ENCODE peak calls at places on chromosome 17, in six cellular contexts. N is mammary epithelial cell, D is H9, Q is PC-3, T is Karpas-422, L is endothelial cell of umbilical vein. K is an unnamed sample.

GRCh38 chr17:45131616-45132301 is 556 bp downstream of the PLCD3 start:
- DNase-seq in N (peak; percentile 51), D (peak; percentile 85), Q (peak; percentile 59), T (peak; percentile 73), L (peak; percentile 49), K (no peak)

GRCh38 chr17:57619061-57619937 is 125.8 kb downstream of the CCDC182 start:
- DNase-seq in N (no peak), D (no peak), Q (peak; percentile 29), T (no peak), L (no peak), K (peak; percentile 27)

GRCh38 chr17:55069983-55070529 is 101.5 kb downstream of the STXBP4 start:
- DNase-seq in N (no peak), D (no peak), Q (no peak), T (no peak), L (no peak), K (no peak)

GRCh38 chr17:35432176-35433074 is at the start of gene SLFN12:
- DNase-seq in N (peak; percentile 50), D (peak; percentile 64), Q (no peak), T (no peak), L (peak; percentile 96), K (peak; percentile 98)

GRCh38 chr17:29867643-29868181 is 62.3 kb downstream of the SSH2 start:
- DNase-seq in N (no peak), D (no peak), Q (peak; percentile 3), T (peak; percentile 58), L (peak; percentile 40), K (no peak)

GRCh38 chr17:10114931-10115535 is 83.4 kb downstream of the GAS7 start:
- DNase-seq in N (peak; percentile 8), D (no peak), Q (peak; percentile 46), T (peak; percentile 99), L (no peak), K (peak; percentile 98)

GRCh38 chr17:38703742-38704644 is 1.1 kb upstream of the MLLT6 start:
- DNase-seq in N (no peak), D (peak; percentile 100), Q (peak; percentile 88), T (peak; percentile 95), L (peak; percentile 21), K (no peak)

GRCh38 chr17:19398301-19399181 is 11.6 kb upstream of the MFAP4 start:
- DNase-seq in N (peak; percentile 10), D (no peak), Q (peak; percentile 79), T (no peak), L (peak; percentile 68), K (peak; percentile 19)

GRCh38 chr17:74566132-74566753 is 1.1 kb downstream of the CD300H start:
- DNase-seq in N (peak; percentile 25), D (peak; percentile 88), Q (peak; percentile 64), T (peak; percentile 78), L (peak; percentile 5), K (peak; percentile 34)

DNA sequence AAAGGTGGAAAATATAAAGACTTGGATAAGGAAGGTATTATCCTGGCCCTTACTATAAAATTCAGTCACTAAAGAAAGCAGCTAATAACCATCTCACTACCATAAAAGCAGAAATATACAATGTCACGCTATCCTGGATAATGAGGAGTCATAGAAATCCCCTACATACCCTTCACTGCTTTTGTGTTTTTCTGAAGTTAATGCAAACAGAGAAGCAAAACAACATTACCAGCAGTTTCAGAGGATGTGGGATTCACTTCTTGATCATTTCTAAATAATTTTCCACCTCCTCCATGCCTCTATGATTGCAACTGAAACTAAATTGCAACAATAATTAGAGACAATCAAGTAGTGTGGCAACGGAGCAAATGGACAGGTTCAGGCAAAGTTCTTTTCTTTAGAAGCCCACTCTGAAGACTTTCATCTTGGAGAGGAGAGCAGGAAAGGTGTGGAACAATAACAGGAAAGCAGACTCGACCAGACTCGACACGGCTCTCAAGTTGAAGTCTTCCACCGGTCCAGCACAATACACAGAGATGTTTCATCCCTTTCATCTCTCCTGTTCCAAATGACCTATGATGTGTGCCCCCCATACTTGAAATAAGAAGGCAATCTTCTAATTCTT is 10.2 kb downstream of the CYTH1 start:
- DNase-seq in N (peak; percentile 27), D (no peak), Q (no peak), T (no peak), L (peak; percentile 65), K (no peak)
- H3K9ac ChIP-seq in N (no peak overlapping the region), D (no peak overlapping the region), Q (no peak overlapping the region), T (no peak overlapping the region), L (no peak overlapping the region), K (no peak overlapping the region)

GRCh38 chr17:80941743-80942211 is 49.9 kb upstream of the CHMP6 start:
- DNase-seq in N (no peak), D (no peak), Q (no peak), T (no peak), L (no peak), K (peak; percentile 47)

GRCh38 chr17:80943346-80944145 is 48.1 kb upstream of the CHMP6 start:
- DNase-seq in N (no peak), D (no peak), Q (no peak), T (no peak), L (no peak), K (no peak)

GRCh38 chr17:80941171-80941570 is 50.5 kb upstream of the CHMP6 start:
- DNase-seq in N (no peak), D (no peak), Q (no peak), T (no peak), L (no peak), K (no peak)

GRCh38 chr17:80944326-80944725 is 47.3 kb upstream of the CHMP6 start:
- DNase-seq in N (no peak), D (no peak), Q (no peak), T (no peak), L (no peak), K (no peak)

DNA sequence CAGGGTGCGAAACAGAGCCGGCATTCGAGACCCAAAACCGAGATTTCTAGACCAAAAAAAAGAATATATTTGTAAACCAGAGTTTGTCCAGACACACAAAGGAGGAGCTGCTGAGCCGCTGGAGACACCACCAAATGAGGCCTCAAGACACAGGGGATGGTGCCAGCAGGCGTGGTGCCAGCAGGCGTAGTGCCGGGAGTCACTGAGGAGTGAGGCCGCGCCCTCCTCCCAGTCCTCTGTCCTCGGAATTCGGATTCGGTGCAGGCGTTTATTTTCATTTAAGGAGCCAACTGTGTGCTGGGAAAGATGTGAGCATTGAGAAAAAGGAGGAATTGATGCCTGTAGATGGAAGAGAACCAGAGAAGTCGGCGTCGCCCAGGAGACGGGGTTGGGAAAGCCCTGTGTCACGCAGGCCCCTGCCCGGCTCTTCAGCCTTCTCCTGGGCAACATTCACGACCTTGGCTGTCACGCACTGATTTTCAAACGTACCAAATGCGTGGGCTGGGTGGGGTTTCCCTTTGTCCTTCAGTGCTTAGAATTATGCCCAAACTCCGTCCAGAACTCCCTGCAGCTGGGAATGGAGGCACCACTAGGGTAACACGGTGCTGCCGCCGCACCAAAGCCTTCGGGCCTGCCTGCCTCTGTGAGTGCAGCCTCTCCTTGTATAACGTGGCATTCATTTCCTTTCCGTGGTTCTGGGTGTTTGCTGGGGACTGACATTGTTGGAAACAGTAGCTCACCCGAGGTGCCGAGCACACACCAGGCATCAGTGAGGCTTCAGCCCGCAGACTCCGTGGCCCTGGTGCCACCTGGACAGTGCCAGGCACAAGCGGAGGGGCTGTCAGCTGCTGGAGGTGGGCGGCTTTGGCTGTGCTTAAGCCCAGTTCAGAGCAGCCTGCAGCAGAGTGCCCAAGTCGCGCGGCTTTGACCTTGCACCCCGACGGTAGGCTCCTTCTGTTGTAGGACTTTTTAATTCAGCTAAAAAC is 49.0 kb upstream of the CHMP6 start:
- DNase-seq in N (no peak), D (no peak), Q (no peak), T (no peak), L (no peak), K (peak; percentile 97)
- H3K9ac ChIP-seq in N (no peak overlapping the region), D (no peak overlapping the region), Q (no peak overlapping the region), T (no peak overlapping the region), L (no peak overlapping the region), K (peak overlapping the region; percentile 17)

DNA sequence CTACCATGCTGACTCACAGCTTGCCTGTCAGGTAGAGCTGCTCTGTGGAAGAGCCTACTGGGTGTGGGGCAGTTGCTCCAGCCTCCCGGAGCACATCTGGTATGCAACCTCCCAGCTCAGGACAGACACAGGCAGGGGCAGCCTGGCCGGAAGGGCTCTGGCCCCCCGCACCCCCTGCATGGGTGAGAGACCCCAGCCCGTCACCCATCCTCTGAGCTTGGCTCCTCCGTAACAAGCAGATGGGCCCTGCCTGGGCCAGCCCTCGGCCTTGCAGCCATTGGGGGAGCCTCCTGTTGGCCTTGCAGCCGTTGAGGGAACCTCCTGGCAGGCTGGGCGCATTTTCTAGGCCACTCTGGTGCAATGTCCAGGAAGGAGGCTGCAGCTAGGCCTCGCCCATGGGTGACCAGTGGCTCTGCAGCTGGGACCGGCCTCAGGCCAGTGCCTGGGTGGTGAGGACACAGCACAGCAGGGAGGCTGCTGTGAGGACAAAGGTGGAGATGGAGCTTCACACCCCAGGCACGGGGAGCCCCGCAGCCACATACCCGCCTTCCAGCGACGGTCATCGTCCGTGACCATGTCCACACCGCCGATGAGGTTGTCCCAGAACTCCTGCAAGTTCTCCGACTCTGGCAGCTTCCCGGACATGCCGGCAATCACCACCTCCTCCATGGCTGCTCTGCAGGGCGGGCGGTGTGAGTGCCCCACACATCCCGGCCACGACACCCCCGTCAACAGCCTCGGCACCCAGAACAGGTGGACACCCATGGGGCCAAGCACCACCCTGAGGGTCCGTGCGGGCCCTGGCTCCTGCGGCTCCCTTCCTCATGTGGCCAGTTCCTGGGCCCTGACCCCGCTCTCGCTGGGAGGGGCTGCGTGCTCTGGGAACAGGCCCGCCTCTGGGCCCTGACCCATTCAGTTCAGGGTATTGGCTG is 2.0 kb downstream of the FASN start:
- DNase-seq in N (peak; percentile 25), D (no peak), Q (peak; percentile 51), T (no peak), L (no peak), K (no peak)
- H3K9ac ChIP-seq in N (peak overlapping the region; percentile 50), D (peak overlapping the region; percentile 53), Q (peak overlapping the region; percentile 99), T (peak overlapping the region; percentile 100), L (peak overlapping the region; percentile 81), K (peak overlapping the region; percentile 30)

GRCh38 chr17:8409966-8410881 is 12.6 kb upstream of the RNF222 start:
- DNase-seq in N (peak; percentile 89), D (peak; percentile 95), Q (peak; percentile 84), T (peak; percentile 90), L (peak; percentile 84), K (peak; percentile 87)

GRCh38 chr17:8410882-8411238 is 13.2 kb upstream of the RNF222 start:
- DNase-seq in N (no peak), D (no peak), Q (no peak), T (no peak), L (no peak), K (no peak)

GRCh38 chr17:8412089-8412488 is 14.5 kb upstream of the RNF222 start:
- DNase-seq in N (no peak), D (no peak), Q (no peak), T (no peak), L (no peak), K (no peak)

GRCh38 chr17:8413938-8414337 is 16.3 kb upstream of the RNF222 start:
- DNase-seq in N (no peak), D (no peak), Q (no peak), T (no peak), L (no peak), K (no peak)

DNA sequence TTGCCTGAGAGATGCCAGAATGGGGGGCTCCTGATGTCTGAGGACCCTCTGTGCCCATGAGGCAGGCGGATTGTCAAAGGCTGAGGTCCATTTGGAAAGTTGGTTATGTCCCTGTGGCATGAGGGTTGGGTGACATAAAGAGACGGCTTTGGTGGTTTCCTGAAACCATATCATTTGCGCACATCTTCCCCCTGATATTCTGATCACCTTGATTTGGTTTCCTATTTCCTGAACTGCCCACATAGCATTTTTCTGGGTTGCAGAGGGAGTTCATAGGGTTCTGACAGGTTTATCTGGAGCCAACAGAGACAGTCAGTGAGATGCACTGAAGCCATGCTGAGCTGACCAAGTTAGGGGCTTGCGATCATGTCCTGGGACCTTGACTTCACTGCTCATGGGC is 15.7 kb upstream of the RNF222 start:
- DNase-seq in N (no peak), D (no peak), Q (no peak), T (no peak), L (no peak), K (no peak)
- H3K9ac ChIP-seq in N (no peak overlapping the region), D (no peak overlapping the region), Q (no peak overlapping the region), T (no peak overlapping the region), L (no peak overlapping the region), K (no peak overlapping the region)

GRCh38 chr17:77371888-77372443 is 231.2 kb downstream of the SEC14L1 start:
- DNase-seq in N (no peak), D (no peak), Q (no peak), T (no peak), L (no peak), K (no peak)
- H3K9ac ChIP-seq in N (no peak overlapping the region), D (no peak overlapping the region), Q (no peak overlapping the region), T (peak overlapping the region; percentile 56), L (no peak overlapping the region), K (peak overlapping the region; percentile 88)